ENCODE peak calls at places on chromosomes 5 and 9, in six cellular contexts. N, H, E, R, X and G are unnamed samples. For H3K4me1, the result is how much of the 10 kb centered on the place peaks cover.

GRCh38 chr9:33623658-33624586 is 99.9 kb downstream of the ANKRD18B start:
- DNase-seq in N (peak), H (peak), E (peak), R (peak), X (peak), G (peak)

GRCh38 chr5:6255956-6256355 is 122.4 kb downstream of the MED10 start:
- DNase-seq in N (no peak), H (no peak), E (no peak), R (no peak), X (no peak), G (no peak)

GRCh38 chr9:114364123-114364522 is 23.7 kb downstream of the AKNA start:
- DNase-seq in N (peak), H (no peak), E (no peak), R (peak), X (no peak), G (no peak)

GRCh38 chr5:72463499-72464052 is 43.6 kb downstream of the ZNF366 start:
- DNase-seq in N (no peak), H (no peak), E (no peak), R (no peak), X (no peak), G (no peak)

GRCh38 chr5:123700624-123701023 is 188.6 kb downstream of the CSNK1G3 start:
- DNase-seq in N (peak), H (no peak), E (no peak), R (peak), X (no peak), G (peak)

GRCh38 chr5:96781031-96781733 is 26.6 kb downstream of the ERAP1 start:
- DNase-seq in N (peak), H (no peak), E (no peak), R (peak), X (no peak), G (peak)

GRCh38 chr9:134386951-134387831 is 60.9 kb downstream of the RXRA start:
- DNase-seq in N (no peak), H (no peak), E (no peak), R (peak), X (no peak), G (no peak)

GRCh38 chr5:160133071-160133917 is 14.0 kb upstream of the PWWP2A start:
- DNase-seq in N (no peak), H (peak), E (no peak), R (peak), X (no peak), G (peak)

GRCh38 chr9:95822583-95823431 is 52.7 kb upstream of the ERCC6L2 start:
- DNase-seq in N (peak), H (no peak), E (peak), R (peak), X (no peak), G (peak)

GRCh38 chr9:122897969-122898368 is 7.2 kb downstream of the RC3H2 start:
- DNase-seq in N (peak), H (no peak), E (no peak), R (peak), X (peak), G (no peak)

GRCh38 chr9:95503369-95503768 is 13.4 kb downstream of the PTCH1 start:
- DNase-seq in N (no peak), H (no peak), E (no peak), R (no peak), X (no peak), G (no peak)

GRCh38 chr9:124652203-124652992 is 118.7 kb downstream of the NR6A1 start:
- DNase-seq in N (peak), H (no peak), E (no peak), R (peak), X (no peak), G (peak)

GRCh38 chr9:114200721-114201300 is 45.5 kb downstream of the COL27A1 start:
- DNase-seq in N (no peak), H (no peak), E (no peak), R (no peak), X (no peak), G (no peak)

GRCh38 chr9:123928471-123929176 is 1.3 kb downstream of the DENND1A start:
- DNase-seq in N (peak), H (no peak), E (peak), R (peak), X (peak), G (no peak)

GRCh38 chr9:91345978-91346377 is 15.7 kb downstream of the AUH start:
- DNase-seq in N (no peak), H (no peak), E (no peak), R (no peak), X (no peak), G (no peak)

GRCh38 chr9:91346644-91347043 is 15.1 kb downstream of the AUH start:
- DNase-seq in N (peak), H (no peak), E (no peak), R (peak), X (no peak), G (no peak)

GRCh38 chr9:91348191-91348790 is 13.4 kb downstream of the AUH start:
- DNase-seq in N (peak), H (no peak), E (no peak), R (no peak), X (no peak), G (no peak)

GRCh38 chr9:91349115-91349555 is 12.6 kb downstream of the AUH start:
- DNase-seq in N (no peak), H (no peak), E (no peak), R (no peak), X (no peak), G (no peak)

GRCh38 chr9:91347370-91347769 is 14.3 kb downstream of the AUH start:
- DNase-seq in N (no peak), H (no peak), E (no peak), R (no peak), X (no peak), G (no peak)
- H3K4me1 ChIP-seq in N (under half), H (under half), E (under half), R (under half), X (under half), G (under half)

DNA sequence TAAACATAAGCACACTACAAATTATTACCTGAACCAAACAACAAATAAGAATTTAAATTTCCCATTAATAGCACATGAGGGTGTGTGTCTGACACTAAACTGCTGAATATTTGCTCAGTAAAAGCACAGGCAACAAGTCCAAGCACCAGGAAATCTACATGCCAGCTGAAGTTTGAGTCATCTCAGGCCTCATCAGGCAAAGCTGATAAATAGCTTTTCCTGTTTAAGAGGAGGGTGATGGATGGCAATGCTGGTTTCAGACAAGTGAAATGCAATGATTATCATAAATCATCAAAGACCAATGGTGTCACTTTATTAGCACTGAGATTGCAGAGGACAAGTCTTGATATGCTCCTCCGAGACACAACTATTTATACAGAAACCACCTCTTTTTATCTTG is 1668.0 kb upstream of the C9orf72 start:
- DNase-seq in N (peak), H (no peak), E (no peak), R (no peak), X (no peak), G (no peak)
- TF ChIP-seq EZH2phosphoT487 in N (no peak), H (no peak), E (no peak), R (no peak), X (no peak), G (no peak)

GRCh38 chr5:135210286-135211055 is 176.4 kb upstream of the PITX1 start:
- DNase-seq in N (no peak), H (no peak), E (no peak), R (no peak), X (no peak), G (no peak)

GRCh38 chr5:135212361-135213033 is 178.5 kb upstream of the PITX1 start:
- DNase-seq in N (no peak), H (no peak), E (no peak), R (no peak), X (no peak), G (no peak)

GRCh38 chr5:135213034-135213386 is 179.0 kb upstream of the PITX1 start:
- DNase-seq in N (no peak), H (no peak), E (no peak), R (no peak), X (no peak), G (no peak)

GRCh38 chr5:135211083-135211790 is 177.2 kb upstream of the PITX1 start:
- DNase-seq in N (no peak), H (no peak), E (no peak), R (peak), X (no peak), G (no peak)

DNA sequence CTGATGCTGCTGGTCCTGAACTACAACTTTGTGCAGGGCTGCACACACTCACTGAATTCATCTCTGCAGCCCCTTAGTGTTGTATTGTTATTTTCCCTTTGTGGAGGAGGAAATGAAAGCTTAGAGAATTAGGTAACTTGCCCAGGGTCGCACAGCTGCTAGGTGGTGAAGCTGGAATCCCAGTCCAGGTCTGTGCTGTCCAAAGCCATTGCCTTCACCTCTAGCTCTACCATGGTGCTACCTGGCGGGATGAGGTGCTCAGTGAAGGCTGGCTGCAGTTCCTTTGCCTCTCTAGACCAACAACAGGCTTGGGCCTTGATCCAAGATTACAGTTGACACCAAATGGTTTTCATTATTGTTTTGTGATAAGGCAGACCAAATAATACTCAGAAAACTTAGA is 177.8 kb upstream of the PITX1 start:
- DNase-seq in N (no peak), H (no peak), E (no peak), R (no peak), X (no peak), G (no peak)
- H3K4me1 ChIP-seq in N (under half), H (under half), E (under half), R (under half), X (under half), G (under half)

GRCh38 chr5:34042302-34042701 is 711 bp downstream of the C1QTNF3 start:
- DNase-seq in N (no peak), H (no peak), E (no peak), R (no peak), X (no peak), G (no peak)

GRCh38 chr5:34045996-34046395 is 3.0 kb upstream of the C1QTNF3 start:
- DNase-seq in N (peak), H (no peak), E (no peak), R (peak), X (no peak), G (no peak)

GRCh38 chr5:34044950-34045525 is 2.0 kb upstream of the C1QTNF3 start:
- DNase-seq in N (no peak), H (no peak), E (no peak), R (peak), X (no peak), G (no peak)

GRCh38 chr5:34041247-34041972 is 1.6 kb downstream of the C1QTNF3 start:
- DNase-seq in N (no peak), H (no peak), E (no peak), R (no peak), X (no peak), G (no peak)

DNA sequence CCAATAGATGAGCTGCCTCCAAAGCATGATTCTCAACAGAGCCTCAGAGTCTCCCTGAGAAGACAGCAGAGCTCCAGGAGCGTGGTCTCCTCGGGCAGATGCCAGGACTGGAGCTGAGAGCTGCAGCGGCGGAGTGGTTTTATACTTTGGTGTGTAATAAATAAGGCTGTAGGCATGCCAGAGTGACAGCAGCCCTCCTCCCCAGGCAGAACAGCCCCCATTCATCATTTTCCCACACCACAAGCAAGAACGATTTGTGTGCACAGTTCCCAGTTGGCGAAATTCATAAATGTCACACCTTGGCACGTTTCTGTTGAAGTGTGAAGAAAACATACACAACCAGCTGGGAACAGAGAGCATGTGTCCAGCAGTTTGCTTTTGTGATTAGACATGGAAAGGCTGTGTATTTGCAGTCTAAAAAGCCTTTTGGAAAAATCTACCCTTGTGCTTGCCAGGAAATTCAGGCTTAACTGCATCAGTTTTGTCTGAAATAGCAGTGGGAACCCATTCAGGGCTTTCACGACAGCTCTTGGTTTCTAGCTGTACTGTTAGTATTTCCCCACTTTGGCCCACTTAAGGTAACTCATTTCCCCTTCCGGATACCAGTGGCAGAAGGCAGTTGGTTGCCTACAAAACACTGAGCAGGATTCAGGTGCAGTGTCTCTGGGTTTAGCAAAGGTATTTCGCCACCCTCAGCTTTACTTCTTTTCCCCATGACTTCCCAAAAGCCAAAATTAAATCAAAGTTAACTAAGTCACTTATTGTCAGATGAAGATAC is at the start of gene C1QTNF3:
- DNase-seq in N (no peak), H (no peak), E (no peak), R (peak), X (no peak), G (no peak)
- TF ChIP-seq EZH2phosphoT487 in N (no peak), H (no peak), E (no peak), R (no peak), X (no peak), G (no peak)